ENCODE peak calls at places on chromosome 14, in six cellular contexts. G, B, X, O, T and V are unnamed samples. For H3K27me3, the result is how much of the 10 kb centered on the place peaks cover.

GRCh38 chr14:24806061-24806678 is 172.2 kb upstream of the GZMB start:
- DNase-seq in T (no peak), B (peak), O (peak), G (no peak), X (peak), V (no peak)

GRCh38 chr14:24145700-24146621 is at the start of gene PSME2:
- DNase-seq in G (no peak), B (no peak), O (no peak), X (no peak), T (no peak), V (no peak)

GRCh38 chr14:100731846-100732765 is 5.4 kb downstream of the DLK1 start:
- DNase-seq in X (peak), O (no peak), G (no peak), B (no peak), T (no peak), V (no peak)

GRCh38 chr14:42804146-42804545 is 1197.5 kb downstream of the LRFN5 start:
- DNase-seq in X (no peak), T (no peak), O (no peak), B (no peak), G (no peak), V (no peak)

GRCh38 chr14:99481745-99482099 is 513 bp downstream of the CCNK start:
- DNase-seq in T (no peak), G (no peak), O (no peak), B (no peak), X (no peak), V (no peak)

GRCh38 chr14:21091784-21092146 is 6.7 kb downstream of the ZNF219 start:
- DNase-seq in O (no peak), T (no peak), G (no peak), X (no peak), B (no peak), V (no peak)

GRCh38 chr14:73462078-73462715 is 3.9 kb upstream of the NUMB start:
- DNase-seq in O (no peak), B (peak), G (peak), X (peak), T (no peak), V (no peak)

GRCh38 chr14:58430156-58430555 is 2.6 kb downstream of the KIAA0586 start:
- DNase-seq in O (no peak), X (no peak), G (no peak), T (no peak), B (no peak), V (no peak)

GRCh38 chr14:103735439-103735814 is 19.8 kb downstream of the ZFYVE21 start:
- DNase-seq in T (no peak), G (no peak), X (peak), B (peak), O (no peak), V (no peak)

GRCh38 chr14:104876251-104876699 is 11.2 kb downstream of the CEP170B start:
- DNase-seq in T (no peak), G (no peak), B (no peak), X (no peak), O (no peak), V (peak)

GRCh38 chr14:104426771-104427125 is 152.8 kb upstream of the C14orf180 start:
- DNase-seq in T (no peak), O (no peak), G (peak), X (no peak), B (peak), V (no peak)

GRCh38 chr14:70821916-70822705 is 12.8 kb upstream of the MAP3K9 start:
- DNase-seq in T (peak), G (no peak), X (peak), B (no peak), O (no peak), V (peak)

GRCh38 chr14:55059333-55059732 is 7.9 kb downstream of the MAPK1IP1L start:
- DNase-seq in T (no peak), B (no peak), X (no peak), G (no peak), O (no peak), V (no peak)

DNA sequence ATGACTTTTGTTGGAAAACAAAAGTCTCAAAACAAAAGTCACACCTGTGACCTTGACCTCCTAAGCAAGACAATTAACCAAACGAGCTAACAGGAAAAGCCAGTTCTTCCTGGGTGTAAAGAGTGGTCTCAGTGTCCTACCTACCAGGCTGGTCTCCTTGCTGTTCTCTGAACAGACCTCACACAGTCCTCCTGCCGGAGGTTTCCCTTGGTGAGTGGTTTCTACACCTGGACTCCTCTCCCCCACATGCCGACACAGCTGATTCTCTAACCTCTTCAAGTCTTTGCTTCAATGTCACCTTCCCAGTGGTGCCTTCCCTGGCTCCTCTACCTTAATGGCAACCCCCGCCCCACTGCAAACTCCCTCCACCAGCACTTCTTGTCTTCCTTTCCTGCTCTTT is 238.6 kb downstream of the ZFP36L1 start:
- DNase-seq in T (no peak), B (no peak), X (no peak), O (no peak), G (no peak), V (no peak)
- H3K27ac ChIP-seq in T (no peak), B (no peak), X (no peak), O (peak), G (peak), V (no peak)

DNA sequence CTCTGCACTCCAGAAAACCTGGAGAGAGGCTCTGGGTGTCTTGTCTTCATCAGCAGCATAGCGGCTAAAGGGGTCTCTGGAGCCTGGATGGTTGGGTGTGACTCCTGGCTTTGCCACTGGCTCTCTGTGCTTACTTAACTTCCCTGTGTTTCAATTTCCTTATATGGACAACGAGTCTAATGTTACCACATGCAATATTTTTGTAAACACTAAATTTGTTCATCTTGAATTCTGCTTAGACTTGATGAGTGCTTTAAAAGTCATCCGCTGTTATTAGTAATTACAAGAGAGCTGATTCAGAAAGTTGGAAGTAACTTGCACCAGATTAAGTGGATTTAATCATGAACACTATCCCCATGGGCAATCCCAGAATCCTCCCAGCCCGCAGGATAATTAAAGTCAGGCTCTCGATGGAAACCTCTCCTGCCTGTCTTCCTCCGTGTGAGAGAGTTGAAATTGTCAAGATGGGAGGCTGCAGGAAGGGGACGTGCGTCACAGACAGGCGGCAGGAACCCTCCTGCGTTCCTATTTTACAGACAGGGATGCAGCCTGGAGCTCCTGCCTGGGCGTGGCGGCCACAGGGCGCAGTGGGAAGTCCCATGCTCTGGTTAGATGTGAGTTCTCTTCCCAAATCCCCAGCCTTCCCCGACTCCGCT is 201.3 kb downstream of the TTC8 start:
- DNase-seq in T (no peak), G (no peak), O (no peak), B (no peak), X (no peak), V (no peak)
- H3K27me3 ChIP-seq in T (under half), G (under half), O (under half), B (under half), X (under half), V (under half)

GRCh38 chr14:76232782-76233181 is 81.1 kb downstream of the GPATCH2L start:
- DNase-seq in T (no peak), X (no peak), G (no peak), B (no peak), O (no peak), V (no peak)
- H3K4me3 ChIP-seq in T (no peak), X (no peak), G (no peak), B (no peak), O (no peak), V (no peak)

DNA sequence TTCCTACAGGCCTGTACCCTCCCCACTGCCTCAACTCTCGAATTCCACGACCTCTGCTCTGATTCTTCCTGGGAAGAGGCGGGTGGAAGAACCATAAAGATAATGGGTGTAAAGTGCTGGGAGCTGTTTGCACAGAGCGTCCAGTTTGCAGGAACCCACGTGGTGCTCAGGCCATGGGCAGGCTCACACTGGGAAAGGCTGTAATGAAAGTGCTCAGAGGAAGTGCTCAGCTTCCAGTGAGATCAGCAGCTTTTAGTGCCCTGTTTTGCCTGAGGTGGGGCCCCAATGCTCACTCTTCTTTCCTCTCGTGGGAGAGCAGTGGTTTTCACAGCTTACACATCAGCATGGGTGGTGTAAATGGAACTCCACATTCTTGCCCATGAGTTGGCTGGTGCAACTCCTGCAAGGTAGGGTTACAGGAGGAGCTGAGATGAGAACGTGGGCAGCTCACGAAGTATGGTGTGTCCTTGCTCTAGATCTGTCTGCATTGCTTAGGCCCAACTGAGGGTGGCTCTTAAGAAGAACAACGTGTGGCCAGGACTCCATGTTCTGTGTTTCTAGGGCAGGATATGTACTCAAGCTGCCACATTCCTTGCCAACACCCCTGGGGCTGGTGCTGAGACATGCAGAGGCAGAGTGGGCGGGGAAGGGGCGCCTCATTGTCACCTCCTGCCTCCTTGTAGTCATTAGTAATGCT is 2.9 kb downstream of the TMEM63C start:
- DNase-seq in X (no peak), G (peak), B (no peak), O (no peak), T (no peak), V (no peak)
- H3K27ac ChIP-seq in X (no peak), G (no peak), B (peak), O (no peak), T (no peak), V (no peak)